ENCODE peak calls at places on chromosome 7, in seven cellular contexts. One of them, this sample, is unnamed. For H3K27me3, the result is how much of the 10 kb centered on the place peaks cover.

GRCh38 chr7:87152897-87153641 is 816 bp downstream of the DMTF1 start:
- DNase-seq in H1: no peak
- DNase-seq in suprapubic skin: peak
- DNase-seq in K562: no peak
- DNase-seq in HepG2: peak
- DNase-seq in transverse colon: peak
- DNase-seq in sigmoid colon: peak
- DNase-seq in this sample: no peak

GRCh38 chr7:42235734-42236133 is 1.3 kb downstream of the GLI3 start:
- DNase-seq in sigmoid colon: peak
- DNase-seq in suprapubic skin: no peak
- DNase-seq in transverse colon: peak
- DNase-seq in K562: no peak
- DNase-seq in H1: no peak
- DNase-seq in HepG2: no peak
- DNase-seq in this sample: no peak

GRCh38 chr7:100545636-100546128 is 6.7 kb downstream of the AGFG2 start:
- DNase-seq in HepG2: peak
- DNase-seq in transverse colon: peak
- DNase-seq in suprapubic skin: no peak
- DNase-seq in sigmoid colon: peak
- DNase-seq in H1: no peak
- DNase-seq in K562: peak
- DNase-seq in this sample: peak

GRCh38 chr7:132569884-132570614 is 6.2 kb downstream of the PLXNA4 start:
- DNase-seq in K562: no peak
- DNase-seq in sigmoid colon: no peak
- DNase-seq in H1: no peak
- DNase-seq in HepG2: no peak
- DNase-seq in suprapubic skin: no peak
- DNase-seq in transverse colon: no peak
- DNase-seq in this sample: no peak

GRCh38 chr7:40310213-40310612 is 175.4 kb downstream of the SUGCT start:
- DNase-seq in H1: no peak
- DNase-seq in HepG2: no peak
- DNase-seq in K562: no peak
- DNase-seq in suprapubic skin: no peak
- DNase-seq in sigmoid colon: no peak
- DNase-seq in transverse colon: no peak
- DNase-seq in this sample: no peak

GRCh38 chr7:102225025-102225424 is 61.6 kb upstream of the SH2B2 start:
- DNase-seq in HepG2: no peak
- DNase-seq in H1: no peak
- DNase-seq in transverse colon: no peak
- DNase-seq in suprapubic skin: no peak
- DNase-seq in sigmoid colon: no peak
- DNase-seq in K562: no peak
- DNase-seq in this sample: no peak

GRCh38 chr7:81183326-81183725 is 264.5 kb upstream of the SEMA3C start:
- DNase-seq in suprapubic skin: no peak
- DNase-seq in K562: no peak
- DNase-seq in HepG2: no peak
- DNase-seq in transverse colon: no peak
- DNase-seq in H1: no peak
- DNase-seq in sigmoid colon: no peak
- DNase-seq in this sample: no peak

GRCh38 chr7:26186364-26187311 is 13.9 kb downstream of the HNRNPA2B1 start:
- DNase-seq in H1: no peak
- DNase-seq in transverse colon: no peak
- DNase-seq in HepG2: no peak
- DNase-seq in K562: no peak
- DNase-seq in suprapubic skin: no peak
- DNase-seq in sigmoid colon: no peak
- DNase-seq in this sample: no peak

GRCh38 chr7:54615545-54615944 is 73.4 kb downstream of the VSTM2A start:
- DNase-seq in transverse colon: no peak
- DNase-seq in suprapubic skin: no peak
- DNase-seq in HepG2: no peak
- DNase-seq in sigmoid colon: no peak
- DNase-seq in H1: no peak
- DNase-seq in K562: no peak
- DNase-seq in this sample: no peak

GRCh38 chr7:22582860-22583640 is 83.1 kb upstream of the STEAP1B start:
- DNase-seq in HepG2: no peak
- DNase-seq in suprapubic skin: no peak
- DNase-seq in transverse colon: no peak
- DNase-seq in H1: no peak
- DNase-seq in sigmoid colon: no peak
- DNase-seq in K562: no peak
- DNase-seq in this sample: no peak

GRCh38 chr7:18399624-18400235 is 95.8 kb upstream of the HDAC9 start:
- DNase-seq in H1: no peak
- DNase-seq in sigmoid colon: no peak
- DNase-seq in suprapubic skin: no peak
- DNase-seq in K562: no peak
- DNase-seq in transverse colon: no peak
- DNase-seq in HepG2: no peak
- DNase-seq in this sample: no peak

GRCh38 chr7:42407828-42408227 is 170.8 kb upstream of the GLI3 start:
- DNase-seq in K562: no peak
- DNase-seq in H1: no peak
- DNase-seq in HepG2: no peak
- DNase-seq in suprapubic skin: no peak
- DNase-seq in sigmoid colon: no peak
- DNase-seq in transverse colon: no peak
- DNase-seq in this sample: no peak

GRCh38 chr7:64541438-64542359 is 21.2 kb downstream of the ZNF680 start:
- DNase-seq in transverse colon: no peak
- DNase-seq in suprapubic skin: no peak
- DNase-seq in H1: no peak
- DNase-seq in HepG2: no peak
- DNase-seq in K562: no peak
- DNase-seq in sigmoid colon: no peak
- DNase-seq in this sample: no peak

GRCh38 chr7:70477051-70478010 is 654.6 kb upstream of the GALNT17 start:
- DNase-seq in K562: no peak
- DNase-seq in H1: no peak
- DNase-seq in sigmoid colon: no peak
- DNase-seq in transverse colon: no peak
- DNase-seq in HepG2: no peak
- DNase-seq in suprapubic skin: no peak
- DNase-seq in this sample: no peak

GRCh38 chr7:2726316-2727018 is 38.5 kb downstream of the AMZ1 start:
- DNase-seq in suprapubic skin: peak
- DNase-seq in transverse colon: no peak
- DNase-seq in HepG2: no peak
- DNase-seq in K562: no peak
- DNase-seq in H1: no peak
- DNase-seq in sigmoid colon: peak
- DNase-seq in this sample: peak

GRCh38 chr7:7895004-7895650 is 73.5 kb upstream of the GLCCI1 start:
- DNase-seq in H1: no peak
- DNase-seq in K562: no peak
- DNase-seq in sigmoid colon: no peak
- DNase-seq in suprapubic skin: no peak
- DNase-seq in transverse colon: no peak
- DNase-seq in HepG2: no peak
- DNase-seq in this sample: no peak

GRCh38 chr7:140902305-140902953 is 22.3 kb downstream of the BRAF start:
- DNase-seq in suprapubic skin: no peak
- DNase-seq in transverse colon: no peak
- DNase-seq in K562: no peak
- DNase-seq in sigmoid colon: no peak
- DNase-seq in HepG2: no peak
- DNase-seq in H1: no peak
- DNase-seq in this sample: no peak

DNA sequence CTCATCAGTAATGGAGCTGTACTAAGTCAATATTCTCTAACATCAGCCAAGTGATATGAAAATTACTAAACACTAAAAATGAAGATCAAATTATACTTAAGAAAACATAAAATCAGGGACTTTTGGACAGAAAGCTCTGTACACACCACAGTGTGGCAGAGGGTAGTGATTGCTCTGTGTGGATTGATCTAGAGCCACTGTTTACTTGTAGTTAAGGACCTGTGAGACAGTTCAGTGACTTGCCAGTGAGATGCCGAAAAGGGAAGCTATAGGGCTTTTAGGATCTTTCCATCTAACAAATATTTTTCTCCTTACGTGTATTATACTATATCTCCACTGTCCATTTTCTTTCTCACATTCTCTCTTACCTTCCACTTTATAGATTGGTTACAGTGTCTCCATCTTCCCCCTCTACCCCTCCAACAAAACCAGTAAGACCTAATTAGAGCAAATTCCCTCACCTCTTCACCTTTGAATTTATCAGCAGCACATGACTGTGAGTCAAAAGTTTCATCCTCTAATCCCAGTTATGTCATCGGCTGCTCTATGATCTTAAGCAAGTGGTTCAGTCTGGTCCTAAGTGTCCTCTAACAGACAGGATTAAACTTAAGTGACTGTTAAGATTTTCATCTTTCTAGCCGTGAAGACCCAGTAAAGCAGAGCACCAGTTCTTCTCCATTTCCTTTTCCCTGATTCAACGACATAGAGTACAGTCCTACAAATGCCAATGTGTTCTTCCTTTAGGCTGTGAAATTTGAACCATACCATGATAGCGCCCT is 6.9 kb downstream of the PIK3CG start:
- DNase-seq in suprapubic skin: no peak
- DNase-seq in HepG2: no peak
- DNase-seq in transverse colon: no peak
- DNase-seq in sigmoid colon: no peak
- DNase-seq in K562: no peak
- DNase-seq in H1: no peak
- DNase-seq in this sample: no peak
- TF ChIP-seq EP300 in suprapubic skin: no peak
- TF ChIP-seq EP300 in HepG2: no peak
- TF ChIP-seq EP300 in transverse colon: no peak
- TF ChIP-seq EP300 in sigmoid colon: no peak
- TF ChIP-seq EP300 in K562: peak
- TF ChIP-seq EP300 in H1: no peak
- TF ChIP-seq EP300 in this sample: no peak

GRCh38 chr7:153829523-153829922 is 222.7 kb upstream of the DPP6 start:
- DNase-seq in suprapubic skin: no peak
- DNase-seq in transverse colon: no peak
- DNase-seq in HepG2: no peak
- DNase-seq in sigmoid colon: no peak
- DNase-seq in K562: no peak
- DNase-seq in H1: no peak
- DNase-seq in this sample: no peak
- H3K27me3 ChIP-seq in suprapubic skin: under half
- H3K27me3 ChIP-seq in transverse colon: under half
- H3K27me3 ChIP-seq in HepG2: under half
- H3K27me3 ChIP-seq in sigmoid colon: under half
- H3K27me3 ChIP-seq in K562: under half
- H3K27me3 ChIP-seq in H1: under half
- H3K27me3 ChIP-seq in this sample: under half

GRCh38 chr7:30750574-30751256 is 1.2 kb upstream of the INMT start:
- DNase-seq in K562: no peak
- DNase-seq in H1: no peak
- DNase-seq in sigmoid colon: peak
- DNase-seq in HepG2: no peak
- DNase-seq in suprapubic skin: no peak
- DNase-seq in transverse colon: peak
- DNase-seq in this sample: peak

GRCh38 chr7:30750010-30750409 is 1.9 kb upstream of the INMT start:
- DNase-seq in suprapubic skin: no peak
- DNase-seq in H1: no peak
- DNase-seq in transverse colon: no peak
- DNase-seq in HepG2: no peak
- DNase-seq in K562: no peak
- DNase-seq in sigmoid colon: no peak
- DNase-seq in this sample: no peak

GRCh38 chr7:30752484-30752883 is 549 bp downstream of the INMT start:
- DNase-seq in H1: no peak
- DNase-seq in suprapubic skin: no peak
- DNase-seq in K562: no peak
- DNase-seq in HepG2: no peak
- DNase-seq in sigmoid colon: no peak
- DNase-seq in transverse colon: no peak
- DNase-seq in this sample: no peak

GRCh38 chr7:30751696-30752273 is at the start of gene INMT:
- DNase-seq in HepG2: no peak
- DNase-seq in K562: no peak
- DNase-seq in transverse colon: no peak
- DNase-seq in sigmoid colon: no peak
- DNase-seq in H1: no peak
- DNase-seq in suprapubic skin: no peak
- DNase-seq in this sample: no peak

DNA sequence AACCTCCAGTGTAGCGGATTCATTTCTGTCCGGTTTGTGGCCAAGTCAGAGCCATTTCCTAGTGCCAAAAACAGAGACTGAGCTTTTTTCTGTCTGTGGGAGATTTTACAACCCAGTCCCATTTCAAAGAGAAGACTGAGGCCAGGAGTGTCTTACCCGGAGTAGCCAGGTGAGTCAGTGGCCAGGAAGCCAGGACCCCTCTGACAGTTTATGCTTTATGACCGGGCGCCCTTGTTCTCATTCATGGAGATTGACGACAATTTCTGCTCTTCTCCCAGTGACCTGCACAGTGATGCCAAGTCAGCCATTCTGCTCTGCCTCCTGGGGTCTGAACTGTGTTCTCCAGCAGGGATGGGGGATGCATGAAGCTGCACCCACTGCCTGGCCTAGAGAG is 681 bp upstream of the INMT start:
- DNase-seq in H1: no peak
- DNase-seq in sigmoid colon: no peak
- DNase-seq in K562: no peak
- DNase-seq in suprapubic skin: no peak
- DNase-seq in transverse colon: no peak
- DNase-seq in HepG2: no peak
- DNase-seq in this sample: no peak
- H3K4me3 ChIP-seq in H1: no peak
- H3K4me3 ChIP-seq in sigmoid colon: no peak
- H3K4me3 ChIP-seq in K562: no peak
- H3K4me3 ChIP-seq in suprapubic skin: peak
- H3K4me3 ChIP-seq in transverse colon: no peak
- H3K4me3 ChIP-seq in HepG2: no peak
- H3K4me3 ChIP-seq in this sample: peak

DNA sequence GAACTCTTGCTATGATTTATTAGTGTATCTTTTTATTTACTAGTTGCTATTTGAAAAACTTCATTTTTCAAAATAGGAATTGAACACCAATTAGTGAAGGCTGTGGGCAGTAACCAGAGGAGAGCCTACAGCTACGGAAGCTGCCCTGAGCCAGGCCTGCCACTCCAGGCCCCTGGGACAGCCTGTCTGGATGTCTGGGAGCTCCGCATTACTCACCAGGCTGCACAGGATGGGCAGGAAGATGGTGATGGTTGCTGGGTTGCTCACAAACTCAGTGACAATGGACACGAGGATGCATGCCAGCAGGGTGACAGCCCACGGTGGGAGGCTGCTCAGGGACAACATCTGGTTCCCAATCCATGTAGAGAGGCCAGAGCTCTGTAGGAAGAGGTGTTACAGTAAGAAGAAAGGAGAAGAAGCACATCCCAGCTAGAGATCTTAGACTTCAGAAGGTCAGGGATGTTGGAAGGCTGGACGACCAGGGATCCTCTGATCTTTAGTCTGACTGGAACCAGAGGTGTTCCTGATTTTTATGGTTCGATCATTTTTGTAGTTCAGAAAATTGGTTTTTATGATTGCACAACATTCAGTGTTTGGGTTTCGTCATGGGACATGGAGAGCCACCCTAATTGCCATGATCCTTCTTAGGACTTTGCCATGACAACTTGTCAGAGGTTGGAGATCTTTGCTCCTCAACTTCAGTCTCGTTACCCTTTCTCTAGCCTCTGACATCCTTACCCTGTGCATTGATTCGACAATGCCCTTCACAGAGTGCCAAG is 23.2 kb downstream of the STMP1 start:
- DNase-seq in HepG2: no peak
- DNase-seq in suprapubic skin: no peak
- DNase-seq in H1: no peak
- DNase-seq in K562: no peak
- DNase-seq in sigmoid colon: no peak
- DNase-seq in transverse colon: no peak
- DNase-seq in this sample: no peak
- TF ChIP-seq EP300 in HepG2: no peak
- TF ChIP-seq EP300 in suprapubic skin: no peak
- TF ChIP-seq EP300 in H1: no peak
- TF ChIP-seq EP300 in K562: no peak
- TF ChIP-seq EP300 in sigmoid colon: no peak
- TF ChIP-seq EP300 in transverse colon: no peak
- TF ChIP-seq EP300 in this sample: no peak

This sample was measured in tibial nerve.